ENCODE peak calls at places on chromosomes 5 and 9, in six cellular contexts. O is nucleus accumbens; W is stimulated activated CD4-positive, alpha-beta T cell treated with anti-CD3 and anti-CD28 coated beads, Interleukin-15, amount 100 ng/mL, for 24 hours; Z is T-helper 1 cell; H is NCI-H2081; V is OCI-LY7. M is an unnamed sample.

GRCh38 chr5:148740966-148741742 is 85.3 kb upstream of the ADRB2 start:
- DNase-seq in O (no peak), W (no peak), Z (peak), H (peak), V (peak), M (no peak)

GRCh38 chr9:115289757-115290208 is 171.8 kb upstream of the TNC start:
- DNase-seq in O (no peak), W (no peak), Z (no peak), H (no peak), V (no peak), M (no peak)

GRCh38 chr5:7179364-7179763 is 216.6 kb upstream of the ADCY2 start:
- DNase-seq in O (no peak), W (no peak), Z (no peak), H (no peak), V (no peak), M (no peak)

GRCh38 chr9:21557428-21557768 is 75.3 kb upstream of the IFNE start:
- DNase-seq in O (no peak), W (no peak), Z (no peak), H (no peak), V (no peak), M (no peak)

GRCh38 chr9:103014242-103014641 is 19.1 kb downstream of the CYLC2 start:
- DNase-seq in O (no peak), W (no peak), Z (no peak), H (no peak), V (no peak), M (no peak)

GRCh38 chr9:29691758-29692407 is 2118.6 kb upstream of the C9orf72 start:
- DNase-seq in O (no peak), W (no peak), Z (no peak), H (peak), V (peak), M (peak)

GRCh38 chr5:369151-369939 is 47.8 kb downstream of the AHRR start:
- DNase-seq in O (no peak), W (peak), Z (peak), H (no peak), V (peak), M (peak)

GRCh38 chr9:68584110-68585033 is 43.7 kb upstream of the TMEM252 start:
- DNase-seq in O (peak), W (peak), Z (peak), H (peak), V (peak), M (peak)

GRCh38 chr9:126347911-126348760 is 21.5 kb downstream of the MVB12B start:
- DNase-seq in O (no peak), W (no peak), Z (no peak), H (peak), V (peak), M (no peak)

GRCh38 chr5:109989161-109989560 is 299.4 kb downstream of the MAN2A1 start:
- DNase-seq in O (no peak), W (no peak), Z (no peak), H (no peak), V (no peak), M (no peak)

GRCh38 chr5:81848368-81848767 is 97.5 kb upstream of the SSBP2 start:
- DNase-seq in O (no peak), W (no peak), Z (no peak), H (no peak), V (no peak), M (no peak)

GRCh38 chr5:20608567-20608966 is 620.6 kb upstream of the CDH18 start:
- DNase-seq in O (no peak), W (no peak), Z (no peak), H (no peak), V (no peak), M (no peak)

GRCh38 chr5:16930487-16930886 is 5.6 kb downstream of the MYO10 start:
- DNase-seq in O (no peak), W (no peak), Z (no peak), H (no peak), V (no peak), M (no peak)

GRCh38 chr9:131892162-131892707 is 152.4 kb upstream of the RAPGEF1 start:
- DNase-seq in O (no peak), W (no peak), Z (no peak), H (no peak), V (no peak), M (no peak)

GRCh38 chr9:136854842-136855460 is 2.8 kb downstream of the MAMDC4 start:
- DNase-seq in O (no peak), W (no peak), Z (no peak), H (no peak), V (no peak), M (no peak)

GRCh38 chr9:25481377-25481776 is 196.9 kb downstream of the TUSC1 start:
- DNase-seq in O (no peak), W (no peak), Z (no peak), H (no peak), V (no peak), M (no peak)

GRCh38 chr9:37925786-37926736 is 22.1 kb upstream of the SLC25A51 start:
- DNase-seq in O (no peak), W (no peak), Z (peak), H (no peak), V (no peak), M (no peak)

GRCh38 chr9:96020822-96021615 is 145.5 kb downstream of the ERCC6L2 start:
- DNase-seq in O (peak), W (peak), Z (peak), H (no peak), V (no peak), M (no peak)

GRCh38 chr5:173487296-173487695 is 129.2 kb downstream of the BOD1 start:
- DNase-seq in O (no peak), W (no peak), Z (no peak), H (no peak), V (no peak), M (no peak)

GRCh38 chr5:147481376-147481775 is 28.5 kb downstream of the DPYSL3 start:
- DNase-seq in O (no peak), W (no peak), Z (no peak), H (no peak), V (no peak), M (no peak)

GRCh38 chr9:129669141-129669718 is 3.8 kb downstream of the PRRX2 start:
- DNase-seq in O (no peak), W (no peak), Z (no peak), H (no peak), V (no peak), M (no peak)

GRCh38 chr9:135416771-135417290 is 62.8 kb upstream of the PPP1R26 start:
- DNase-seq in O (no peak), W (no peak), Z (no peak), H (no peak), V (no peak), M (no peak)

GRCh38 chr9:121612511-121612998 is 38.9 kb upstream of the DAB2IP start:
- DNase-seq in O (no peak), W (no peak), Z (no peak), H (no peak), V (no peak), M (no peak)

GRCh38 chr9:98321269-98321668 is 65.8 kb upstream of the TBC1D2 start:
- DNase-seq in O (no peak), W (no peak), Z (no peak), H (no peak), V (no peak), M (no peak)

GRCh38 chr5:135534609-135535419 is 950 bp downstream of the NEUROG1 start:
- DNase-seq in O (no peak), W (peak), Z (no peak), H (no peak), V (no peak), M (no peak)

M was measured in Right ventricle myocardium inferior.